ENCODE peak calls at places on chromosomes 12 and 14, in nine cellular contexts. T, F, U, B, E, W, O, D and X are unnamed samples.

GRCh38 chr12:106644335-106645073 is 61.7 kb downstream of the RFX4 start:
- DNase-seq in O (no peak), U (no peak), E (no peak), T (no peak), D (no peak), B (no peak), W (peak; percentile 8), F (no peak), X (no peak)

GRCh38 chr12:23628836-23629235 is 320.6 kb downstream of the SOX5 start:
- DNase-seq in E (no peak), D (no peak), W (no peak), B (no peak), U (no peak), O (no peak), T (no peak), F (no peak), X (no peak)

GRCh38 chr12:8081228-8081920 is 700 bp upstream of the NECAP1 start:
- DNase-seq in U (peak; percentile 39), F (peak; percentile 11), T (no peak), W (peak; percentile 17), D (peak; percentile 8), O (no peak), B (no peak), E (no peak), X (no peak)

GRCh38 chr14:103361868-103362267 is 23.3 kb upstream of the MARK3 start:
- DNase-seq in U (peak; percentile 96), E (no peak), D (no peak), O (no peak), B (no peak), T (no peak), W (no peak), F (no peak), X (no peak)

GRCh38 chr12:14185441-14186192 is 179.9 kb upstream of the ATF7IP start:
- DNase-seq in F (peak; percentile 49), W (no peak), T (no peak), D (no peak), B (no peak), E (no peak), O (no peak), U (peak; percentile 59), X (no peak)

GRCh38 chr14:103597623-103598372 is 31.2 kb upstream of the KLC1 start:
- DNase-seq in W (peak; percentile 5), E (no peak), O (peak; percentile 70), U (peak; percentile 97), B (peak; percentile 62), D (no peak), F (peak; percentile 52), T (no peak), X (no peak)

GRCh38 chr14:101351146-101351545 is 210.1 kb upstream of the DIO3 start:
- DNase-seq in O (peak; percentile 28), T (no peak), W (no peak), F (no peak), B (no peak), D (no peak), E (no peak), U (no peak), X (no peak)

GRCh38 chr12:31647106-31647505 is 12.4 kb upstream of the ETFBKMT start:
- DNase-seq in U (peak; percentile 41), F (no peak), O (no peak), E (no peak), D (no peak), T (no peak), B (no peak), W (no peak), X (no peak)

GRCh38 chr14:77198576-77198975 is 17.0 kb downstream of the TMEM63C start:
- DNase-seq in W (peak; percentile 78), F (no peak), D (no peak), E (no peak), U (no peak), B (no peak), O (no peak), T (no peak), X (no peak)

GRCh38 chr14:69636051-69636639 is 24.7 kb downstream of the SUSD6 start:
- DNase-seq in D (no peak), W (peak; percentile 47), O (no peak), E (no peak), B (no peak), U (no peak), F (no peak), T (no peak), X (no peak)

GRCh38 chr12:47545938-47546609 is 159.8 kb downstream of the RPAP3 start:
- DNase-seq in W (no peak), U (no peak), F (no peak), O (no peak), D (no peak), E (no peak), T (no peak), B (no peak), X (no peak)

GRCh38 chr12:120078868-120079267 is 37.7 kb downstream of the RAB35 start:
- DNase-seq in U (no peak), D (no peak), O (no peak), W (no peak), T (no peak), F (no peak), E (no peak), B (no peak), X (no peak)